ENCODE peak calls at places on chromosomes 5 and 9, in four cellular contexts. One of them, this sample, is unnamed.

GRCh38 chr5:148697177-148697820 is 43.0 kb upstream of the HTR4 start:
- DNase-seq in T1000: no peak
- DNase-seq in tibial nerve: no peak
- DNase-seq in ascending aorta: peak
- DNase-seq in this sample: no peak

GRCh38 chr5:74402553-74402952 is 238.0 kb downstream of the ENC1 start:
- DNase-seq in tibial nerve: no peak
- DNase-seq in T1000: no peak
- DNase-seq in ascending aorta: no peak
- DNase-seq in this sample: no peak

GRCh38 chr9:134526798-134527492 is 114.7 kb upstream of the COL5A1 start:
- DNase-seq in tibial nerve: no peak
- DNase-seq in T1000: no peak
- DNase-seq in ascending aorta: no peak
- DNase-seq in this sample: no peak

GRCh38 chr5:6812800-6813731 is 99.8 kb downstream of the TENT4A start:
- DNase-seq in T1000: no peak
- DNase-seq in ascending aorta: peak
- DNase-seq in tibial nerve: peak
- DNase-seq in this sample: no peak

GRCh38 chr5:154356256-154356655 is 89.5 kb upstream of the SAP30L start:
- DNase-seq in T1000: no peak
- DNase-seq in tibial nerve: no peak
- DNase-seq in ascending aorta: no peak
- DNase-seq in this sample: no peak

GRCh38 chr9:78325343-78325742 is 28.4 kb downstream of the PSAT1 start:
- DNase-seq in ascending aorta: no peak
- DNase-seq in tibial nerve: no peak
- DNase-seq in T1000: no peak
- DNase-seq in this sample: no peak

GRCh38 chr5:145855842-145856267 is 17.0 kb downstream of the GRXCR2 start:
- DNase-seq in ascending aorta: no peak
- DNase-seq in tibial nerve: no peak
- DNase-seq in T1000: no peak
- DNase-seq in this sample: no peak

GRCh38 chr5:10863763-10864383 is 102.8 kb upstream of the DAP start:
- DNase-seq in tibial nerve: peak
- DNase-seq in T1000: no peak
- DNase-seq in ascending aorta: no peak
- DNase-seq in this sample: peak

GRCh38 chr5:115414406-115415142 is 118.1 kb upstream of the CCDC112 start:
- DNase-seq in tibial nerve: peak
- DNase-seq in ascending aorta: no peak
- DNase-seq in T1000: no peak
- DNase-seq in this sample: no peak

GRCh38 chr5:14502291-14502690 is 79.3 kb upstream of the OTULINL start:
- DNase-seq in tibial nerve: no peak
- DNase-seq in T1000: no peak
- DNase-seq in ascending aorta: no peak
- DNase-seq in this sample: no peak

This sample was measured in OCI-LY7.